ENCODE peak calls at places on chromosomes 16 and 17, in five cellular contexts. X is HCT116, A is sigmoid colon, R is K562, S is stomach. I is an unnamed sample.

GRCh38 chr16:75138636-75139035 is 9.7 kb upstream of the ZFP1 start:
- DNase-seq in X (no peak), A (no peak), R (no peak), S (no peak), I (no peak)

GRCh38 chr17:8680850-8681174 is 50.3 kb upstream of the MYH10 start:
- DNase-seq in X (no peak), A (no peak), R (no peak), S (no peak), I (no peak)

GRCh38 chr17:78258323-78259229 is 27.1 kb downstream of the TMEM235 start:
- DNase-seq in X (no peak), A (no peak), R (peak; percentile 90), S (peak; percentile 63), I (no peak)

GRCh38 chr17:80219777-80220708 is at the start of the genes SGSH and SLC26A11:
- DNase-seq in X (peak; percentile 13), A (peak; percentile 93), R (peak; percentile 96), S (peak; percentile 87), I (peak; percentile 86)

GRCh38 chr17:71753070-71753469 is 367.8 kb upstream of the SOX9 start:
- DNase-seq in X (no peak), A (no peak), R (no peak), S (no peak), I (no peak)

GRCh38 chr17:75738218-75738802 is 17.1 kb downstream of the ITGB4 start:
- DNase-seq in X (no peak), A (no peak), R (peak; percentile 54), S (no peak), I (no peak)

GRCh38 chr17:63623786-63624185 is 1.6 kb downstream of the MAP3K3 start:
- DNase-seq in X (no peak), A (no peak), R (no peak), S (no peak), I (no peak)

GRCh38 chr16:1481906-1482835 is 6.6 kb downstream of the PTX4 start:
- DNase-seq in X (no peak), A (no peak), R (no peak), S (no peak), I (no peak)

GRCh38 chr16:87190288-87191240 is 126.6 kb downstream of the C16orf95 start:
- DNase-seq in X (peak; percentile 10), A (no peak), R (no peak), S (no peak), I (no peak)

GRCh38 chr17:15123593-15124590 is 141.2 kb downstream of the PMP22 start:
- DNase-seq in X (no peak), A (no peak), R (no peak), S (no peak), I (no peak)

GRCh38 chr16:66898207-66898606 is 17.9 kb downstream of the PDP2 start:
- DNase-seq in X (no peak), A (no peak), R (no peak), S (no peak), I (no peak)

GRCh38 chr16:85057948-85058347 is 30.4 kb downstream of the KIAA0513 start:
- DNase-seq in X (no peak), A (no peak), R (no peak), S (no peak), I (no peak)

GRCh38 chr16:85057212-85057889 is 29.8 kb downstream of the KIAA0513 start:
- DNase-seq in X (peak; percentile 19), A (no peak), R (peak; percentile 89), S (peak; percentile 42), I (no peak)

GRCh38 chr16:85054948-85055502 is 27.4 kb downstream of the KIAA0513 start:
- DNase-seq in X (no peak), A (no peak), R (no peak), S (no peak), I (no peak)

GRCh38 chr16:85055503-85056210 is 28.1 kb downstream of the KIAA0513 start:
- DNase-seq in X (no peak), A (no peak), R (no peak), S (peak; percentile 64), I (peak; percentile 66)

DNA sequence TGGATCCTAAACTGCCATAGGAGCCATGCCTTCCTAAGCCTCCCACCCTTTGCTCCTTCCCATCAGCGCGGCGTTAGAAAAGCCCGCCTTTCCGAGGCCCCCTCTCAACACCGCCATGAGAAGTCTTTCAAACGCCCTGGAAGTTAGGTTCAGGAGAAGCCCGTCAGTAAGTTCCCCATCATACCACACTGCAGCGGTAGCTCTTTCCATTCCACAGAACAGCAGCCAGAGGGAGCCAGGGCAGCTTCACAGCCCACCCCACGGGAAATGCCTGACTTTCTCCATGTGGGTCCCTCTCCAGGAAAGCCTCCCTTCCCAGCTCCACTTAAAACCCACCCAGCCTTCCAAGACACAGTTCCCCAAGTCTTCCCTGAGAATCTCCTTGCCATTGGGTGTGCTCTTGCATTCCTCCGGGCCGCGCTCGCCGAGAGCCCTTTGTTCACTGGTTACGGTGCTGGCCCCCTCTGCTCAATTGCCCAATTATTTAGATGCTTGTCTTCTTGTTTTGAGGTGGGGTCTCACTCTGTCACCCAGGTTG is 28.7 kb downstream of the KIAA0513 start:
- DNase-seq in X (no peak), A (no peak), R (peak; percentile 61), S (no peak), I (no peak)
- TF ChIP-seq CTCF in X (peak; percentile 29), A (peak; percentile 11), R (peak; percentile 68), S (no peak), I (no peak)

GRCh38 chr17:60392042-60392844 is at the start of gene USP32:
- DNase-seq in X (peak; percentile 96), A (peak; percentile 99), R (peak; percentile 93), S (peak; percentile 98), I (peak; percentile 98)
- TF ChIP-seq POLR2A in X (peak; percentile 71), A (peak; percentile 41), R (peak; percentile 94), S (no peak), I (peak; percentile 22)

GRCh38 chr17:58530655-58531054 is 16.2 kb upstream of the MTMR4 start:
- DNase-seq in X (no peak), A (no peak), R (no peak), S (no peak), I (no peak)

GRCh38 chr17:58531122-58531521 is 16.7 kb upstream of the MTMR4 start:
- DNase-seq in X (no peak), A (no peak), R (no peak), S (no peak), I (no peak)

GRCh38 chr17:58532555-58532951 is 18.1 kb upstream of the MTMR4 start:
- DNase-seq in X (no peak), A (no peak), R (no peak), S (no peak), I (no peak)

GRCh38 chr17:58533616-58534188 is 19.3 kb upstream of the MTMR4 start:
- DNase-seq in X (no peak), A (no peak), R (no peak), S (no peak), I (no peak)

GRCh38 chr17:58531661-58532554 is 17.5 kb upstream of the MTMR4 start:
- DNase-seq in X (no peak), A (peak; percentile 70), R (peak; percentile 96), S (peak; percentile 68), I (no peak)
- H3K27ac ChIP-seq in X (peak overlapping the region; percentile 14), A (peak overlapping the region; percentile 33), R (no peak overlapping the region), S (peak overlapping the region; percentile 62), I (peak overlapping the region; percentile 87)

DNA sequence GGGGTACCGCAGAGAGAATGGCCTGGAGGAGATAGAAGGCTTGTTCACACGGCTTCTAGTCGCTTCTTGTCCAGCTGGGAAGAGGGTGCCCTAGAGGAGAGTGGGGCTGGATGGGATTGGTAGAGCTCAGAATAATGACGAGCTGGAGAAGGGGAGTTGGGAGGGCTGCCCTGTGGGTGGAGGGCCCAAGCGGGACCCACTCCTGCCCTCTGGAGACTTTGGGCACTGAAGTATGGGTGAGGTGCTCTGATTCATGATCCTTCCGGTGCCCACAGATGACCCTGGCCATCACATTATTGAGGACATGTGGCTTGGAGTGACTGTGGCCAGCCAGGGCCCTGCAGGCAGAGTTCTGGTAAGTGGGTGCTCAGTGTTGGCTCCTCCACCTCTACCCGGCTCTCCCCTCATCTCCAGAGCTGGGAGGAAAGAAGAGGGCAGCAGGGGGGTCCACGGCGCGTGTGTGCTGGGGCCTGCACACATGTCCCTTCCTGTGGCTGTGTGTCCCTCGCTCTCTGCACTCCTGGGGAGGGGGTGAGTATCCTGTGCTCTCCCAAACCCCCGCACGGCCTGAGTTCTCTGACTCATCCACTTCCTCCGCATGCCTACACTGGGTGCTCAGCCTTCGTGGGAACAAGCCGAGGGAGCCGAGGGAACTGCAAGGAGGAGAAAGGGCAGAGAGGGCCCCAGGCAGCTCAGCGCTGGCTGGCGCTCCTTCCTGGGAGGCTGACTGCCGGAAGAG is 8.5 kb downstream of the ITGA3 start:
- DNase-seq in X (peak; percentile 86), A (peak; percentile 86), R (peak; percentile 21), S (no peak), I (peak; percentile 74)
- TF ChIP-seq CTCF in X (no peak), A (no peak), R (no peak), S (no peak), I (no peak)

GRCh38 chr17:45143767-45144198 is 4.5 kb upstream of the HEXIM1 start:
- DNase-seq in X (no peak), A (peak; percentile 98), R (no peak), S (peak; percentile 65), I (peak; percentile 92)
- TF ChIP-seq POLR2A in X (no peak), A (no peak), R (no peak), S (no peak), I (no peak)

DNA sequence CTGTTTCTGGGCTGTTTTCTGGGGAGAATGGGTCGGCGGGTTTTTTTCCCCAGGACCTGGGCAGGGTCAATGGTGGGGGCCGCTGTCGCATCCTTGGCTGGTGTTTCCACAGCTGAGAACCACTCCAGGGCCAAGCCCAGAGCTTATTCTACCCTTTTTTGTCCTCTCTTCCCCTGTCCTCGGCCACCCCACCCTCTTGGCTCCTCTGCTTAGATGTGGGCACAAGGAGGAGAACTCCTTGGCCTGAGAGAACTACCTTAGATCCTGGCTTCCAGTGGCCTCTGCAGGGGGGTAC is 4.0 kb downstream of the NOD2 start:
- DNase-seq in X (no peak), A (no peak), R (no peak), S (no peak), I (no peak)
- H3K27ac ChIP-seq in X (peak overlapping the region; percentile 41), A (peak overlapping the region; percentile 48), R (no peak overlapping the region), S (peak overlapping the region; percentile 72), I (peak overlapping the region; percentile 92)

GRCh38 chr16:8763899-8764298 is 33.5 kb downstream of the TMEM186 start:
- DNase-seq in X (no peak), A (peak; percentile 42), R (no peak), S (no peak), I (no peak)

GRCh38 chr16:8764486-8765250 is 32.8 kb downstream of the TMEM186 start:
- DNase-seq in X (no peak), A (peak; percentile 40), R (no peak), S (no peak), I (no peak)

GRCh38 chr16:8767176-8767575 is 30.3 kb downstream of the TMEM186 start:
- DNase-seq in X (no peak), A (no peak), R (no peak), S (no peak), I (no peak)

GRCh38 chr16:8773537-8773936 is 23.9 kb downstream of the TMEM186 start:
- DNase-seq in X (no peak), A (no peak), R (no peak), S (no peak), I (no peak)

DNA sequence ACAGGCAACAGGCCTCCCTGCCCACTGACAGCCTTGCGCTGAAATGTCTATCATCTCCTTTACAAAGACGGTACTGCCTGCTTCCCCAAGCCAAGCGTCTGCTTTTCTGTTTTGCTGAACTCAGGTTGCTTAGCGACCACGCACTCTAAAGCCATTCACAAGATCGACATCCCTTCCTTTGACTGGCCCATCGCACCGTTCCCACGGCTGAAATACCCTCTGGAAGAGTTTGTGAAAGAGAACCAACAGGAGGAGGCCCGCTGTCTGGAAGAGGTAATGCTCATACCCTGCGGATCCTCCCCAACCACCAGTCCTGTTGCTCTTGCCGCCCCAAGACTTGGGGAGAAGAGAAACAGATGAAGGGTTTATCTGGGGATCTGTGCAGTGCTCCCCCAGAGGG is 28.7 kb downstream of the TMEM186 start:
- DNase-seq in X (no peak), A (no peak), R (no peak), S (no peak), I (no peak)
- TF ChIP-seq CTCF in X (no peak), A (no peak), R (no peak), S (no peak), I (no peak)

GRCh38 chr16:19555186-19555937 is at the start of gene VPS35L:
- DNase-seq in X (peak; percentile 91), A (peak; percentile 98), R (peak; percentile 85), S (peak; percentile 97), I (peak; percentile 94)
- TF ChIP-seq POLR2A in X (no peak), A (no peak), R (peak; percentile 80), S (no peak), I (no peak)

I was measured in breast epithelium.